ENCODE peak calls at places on chromosomes 16 and 17, in ten cellular contexts. U, N, W, I, S, B, Y, G, R and E are unnamed samples.

GRCh38 chr17:8935194-8935593 is 30.3 kb downstream of the PIK3R5 start:
- DNase-seq in N (no peak), I (no peak), S (no peak), Y (peak; percentile 58), B (no peak), R (no peak), U (no peak), W (no peak), G (no peak), E (no peak)

GRCh38 chr17:65966311-65966710 is 225.6 kb downstream of the CEP112 start:
- DNase-seq in G (no peak), S (no peak), I (peak; percentile 16), B (no peak), W (no peak), Y (no peak), N (no peak), R (no peak), U (peak; percentile 50), E (no peak)

GRCh38 chr16:50188619-50189136 is 35.6 kb downstream of the TENT4B start:
- DNase-seq in S (no peak), R (no peak), I (no peak), U (no peak), N (no peak), G (no peak), Y (no peak), B (no peak), W (no peak), E (no peak)

GRCh38 chr17:67066717-67067116 is 22.4 kb downstream of the CACNG1 start:
- DNase-seq in G (no peak), U (no peak), B (no peak), N (no peak), Y (no peak), I (no peak), W (no peak), R (no peak), S (no peak), E (no peak)

GRCh38 chr17:31535581-31535981 is 144.1 kb downstream of the RAB11FIP4 start:
- DNase-seq in B (no peak), S (peak; percentile 46), U (no peak), W (no peak), R (peak; percentile 89), Y (no peak), G (no peak), I (no peak), N (no peak), E (no peak)

GRCh38 chr17:2240541-2240940 is 63.0 kb downstream of the SMG6 start:
- DNase-seq in R (no peak), G (no peak), Y (no peak), I (peak; percentile 48), B (no peak), U (no peak), S (no peak), W (no peak), N (peak; percentile 46), E (no peak)

GRCh38 chr17:78127240-78127887 is 1.2 kb downstream of the TMC6 start:
- DNase-seq in W (no peak), R (peak; percentile 90), Y (no peak), S (peak; percentile 91), B (no peak), I (no peak), G (peak; percentile 84), U (peak; percentile 57), N (peak; percentile 85), E (no peak)

GRCh38 chr17:28982191-28982793 is 23.5 kb downstream of the SEZ6 start:
- DNase-seq in B (no peak), G (peak; percentile 43), S (no peak), R (peak; percentile 87), U (no peak), Y (no peak), W (no peak), N (no peak), I (no peak), E (no peak)

GRCh38 chr16:379961-380836 is 1.6 kb downstream of the PGAP6 start:
- DNase-seq in S (peak; percentile 75), I (no peak), W (no peak), R (no peak), N (no peak), B (no peak), U (no peak), Y (peak; percentile 59), G (no peak), E (peak; percentile 26)

GRCh38 chr16:379183-379960 is 2.4 kb downstream of the PGAP6 start:
- DNase-seq in G (no peak), B (no peak), U (peak; percentile 90), W (no peak), I (no peak), R (no peak), N (no peak), S (peak; percentile 92), Y (no peak), E (peak; percentile 29)

GRCh38 chr16:378821-379182 is 3.0 kb downstream of the PGAP6 start:
- DNase-seq in R (no peak), I (no peak), U (no peak), G (no peak), B (no peak), N (no peak), S (peak; percentile 76), Y (peak; percentile 66), W (no peak), E (peak; percentile 26)

GRCh38 chr16:381788-382717 is at the start of gene PGAP6:
- DNase-seq in Y (peak; percentile 74), N (no peak), B (no peak), U (peak; percentile 89), I (peak; percentile 49), S (peak; percentile 86), G (peak; percentile 60), W (no peak), R (peak; percentile 76), E (peak; percentile 57)

DNA sequence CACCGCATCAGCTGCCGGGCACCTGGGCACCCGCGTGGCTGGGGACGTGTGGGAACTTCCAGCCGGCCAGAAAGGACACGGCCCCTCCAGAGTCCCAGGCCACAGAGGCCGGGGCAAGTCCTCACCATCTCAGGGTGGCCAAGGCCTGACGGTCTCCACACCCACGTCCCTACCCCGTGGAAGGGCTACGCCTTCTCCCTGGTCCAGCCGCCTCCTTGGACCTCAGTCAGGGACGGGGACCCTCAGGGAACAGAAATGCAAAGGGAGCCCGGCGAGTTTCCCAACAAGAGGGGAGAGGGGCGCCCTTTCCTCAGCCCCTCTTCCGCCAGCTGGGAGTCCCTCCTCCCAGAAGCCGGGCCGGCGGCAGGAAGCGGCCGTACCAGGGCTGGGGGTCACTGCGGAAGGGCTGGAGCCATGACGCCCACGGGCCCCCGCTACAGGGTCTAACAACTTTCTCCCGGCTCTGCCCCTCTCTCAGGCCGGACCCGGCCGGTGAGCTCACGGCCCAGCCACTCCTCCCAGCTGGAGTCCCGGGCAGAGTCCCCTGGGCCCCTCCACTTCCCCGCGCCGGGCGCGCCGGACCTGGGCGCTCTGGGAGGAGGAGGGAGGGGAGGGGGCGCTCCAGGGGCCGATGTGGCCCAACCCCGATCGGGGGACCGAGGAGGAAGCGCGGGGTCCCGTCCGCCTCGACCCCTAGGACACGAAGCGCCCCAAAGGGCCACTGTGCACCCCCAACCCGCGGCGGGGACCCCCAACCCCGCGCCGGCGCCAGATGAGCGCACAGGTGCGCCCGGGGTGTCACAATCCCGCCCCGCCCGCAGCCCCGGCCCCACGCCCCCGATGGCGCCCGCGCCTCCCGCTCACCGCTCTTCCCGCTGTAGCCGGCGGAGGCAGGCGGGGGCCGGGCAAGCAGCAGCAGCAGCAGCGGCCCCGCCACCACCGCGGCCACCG is 666 bp downstream of the PGAP6 start:
- DNase-seq in S (peak; percentile 86), I (no peak), N (peak; percentile 57), R (no peak), W (no peak), B (no peak), G (no peak), Y (peak; percentile 71), U (peak; percentile 78), E (peak; percentile 44)
- H3K4me1 ChIP-seq in S (peaks cover 32% of the 10 kb centered on the region), I (no peaks in the 10 kb centered on the region), N (peaks cover 38% of the 10 kb centered on the region), R (peaks cover 7% of the 10 kb centered on the region), W (peaks cover 5% of the 10 kb centered on the region), B (peaks cover 10% of the 10 kb centered on the region), G (peaks cover 35% of the 10 kb centered on the region), Y (peaks cover 48% of the 10 kb centered on the region), U (peaks cover 29% of the 10 kb centered on the region), E (no peaks in the 10 kb centered on the region)

GRCh38 chr16:74035816-74036215 is 260.8 kb upstream of the PSMD7 start:
- DNase-seq in U (peak; percentile 16), I (peak; percentile 35), W (no peak), Y (no peak), G (no peak), N (no peak), S (no peak), R (no peak), B (peak; percentile 17), E (no peak)
- TF ChIP-seq CTCF in U (peak; percentile 40), I (peak; percentile 60), W (no peak), Y (no peak), G (no peak), N (no peak), S (no peak), R (no peak), B (peak; percentile 6), E (peak; percentile 23)

GRCh38 chr17:4950757-4951204 is at the start of gene ENO3:
- DNase-seq in R (no peak), B (peak; percentile 40), I (no peak), U (peak; percentile 45), N (peak; percentile 69), G (no peak), W (no peak), S (no peak), Y (no peak), E (no peak)

GRCh38 chr17:4951486-4951885 is 567 bp downstream of the ENO3 start:
- DNase-seq in W (no peak), I (no peak), N (peak; percentile 66), R (no peak), S (no peak), B (no peak), U (no peak), Y (no peak), G (no peak), E (no peak)

GRCh38 chr17:4955091-4955490 is 4.2 kb downstream of the ENO3 start:
- DNase-seq in I (no peak), R (no peak), U (no peak), G (no peak), Y (no peak), W (no peak), B (no peak), S (no peak), N (no peak), E (no peak)

GRCh38 chr17:4956493-4957061 is 5.7 kb downstream of the ENO3 start:
- DNase-seq in S (no peak), W (no peak), N (no peak), I (no peak), R (peak; percentile 39), G (no peak), U (no peak), B (no peak), Y (no peak), E (no peak)

GRCh38 chr17:4953461-4953961 is 2.6 kb downstream of the ENO3 start:
- DNase-seq in G (no peak), I (peak; percentile 56), B (no peak), W (peak; percentile 25), U (no peak), Y (no peak), N (no peak), S (no peak), R (no peak), E (no peak)
- H3K4me1 ChIP-seq in G (peaks cover 15% of the 10 kb centered on the region), I (peaks cover 15% of the 10 kb centered on the region), B (peaks cover 27% of the 10 kb centered on the region), W (peaks cover 2% of the 10 kb centered on the region), U (peaks cover 15% of the 10 kb centered on the region), Y (peaks cover 24% of the 10 kb centered on the region), N (peaks cover 27% of the 10 kb centered on the region), S (peaks cover 12% of the 10 kb centered on the region), R (peaks cover 14% of the 10 kb centered on the region), E (peaks cover 8% of the 10 kb centered on the region)

GRCh38 chr16:74984670-74985411 is at the start of gene WDR59:
- DNase-seq in G (peak; percentile 100), S (peak; percentile 99), W (peak; percentile 100), B (peak; percentile 94), N (peak; percentile 100), R (peak; percentile 98), U (peak; percentile 100), I (peak; percentile 98), Y (peak; percentile 100), E (peak; percentile 100)

GRCh38 chr16:74984194-74984669 is 691 bp downstream of the WDR59 start:
- DNase-seq in B (peak; percentile 15), S (no peak), N (no peak), G (no peak), Y (no peak), U (no peak), I (no peak), R (no peak), W (no peak), E (no peak)

GRCh38 chr16:74991268-74991592 is 6.3 kb upstream of the WDR59 start:
- DNase-seq in U (no peak), S (no peak), W (no peak), R (no peak), I (no peak), B (no peak), G (no peak), N (no peak), Y (no peak), E (no peak)

GRCh38 chr16:74990832-74991231 is 5.9 kb upstream of the WDR59 start:
- DNase-seq in S (no peak), B (no peak), N (no peak), I (no peak), Y (no peak), U (no peak), G (no peak), R (no peak), W (no peak), E (no peak)

GRCh38 chr16:74987027-74987681 is 2.2 kb upstream of the WDR59 start:
- DNase-seq in R (no peak), S (no peak), N (no peak), B (no peak), W (no peak), U (no peak), I (no peak), Y (no peak), G (no peak), E (no peak)
- TF ChIP-seq CTCF in R (no peak), S (no peak), N (no peak), B (no peak), W (no peak), U (no peak), I (no peak), Y (no peak), G (no peak), E (no peak)